ENCODE peak calls at places on chromosomes 16 and 17, in nine cellular contexts. One of them, this sample, is unnamed. For H3K27me3, the result is how much of the 10 kb centered on the place peaks cover.

GRCh38 chr16:424623-425081 is 797 bp upstream of the RAB11FIP3 start:
- DNase-seq in transverse colon: peak
- DNase-seq in spleen: no peak
- DNase-seq in endothelial cell of umbilical vein: peak
- DNase-seq in esophagus squamous epithelium: no peak
- DNase-seq in tibial nerve: peak
- DNase-seq in right lobe of liver: peak
- DNase-seq in IMR-90: no peak
- DNase-seq in esophagus muscularis mucosa: no peak
- DNase-seq in this sample: peak

GRCh38 chr17:80703109-80703508 is 158.5 kb downstream of the RPTOR start:
- DNase-seq in transverse colon: no peak
- DNase-seq in spleen: no peak
- DNase-seq in endothelial cell of umbilical vein: no peak
- DNase-seq in esophagus squamous epithelium: no peak
- DNase-seq in tibial nerve: no peak
- DNase-seq in right lobe of liver: no peak
- DNase-seq in IMR-90: no peak
- DNase-seq in esophagus muscularis mucosa: no peak
- DNase-seq in this sample: no peak

GRCh38 chr17:4144411-4144747 is 1.4 kb downstream of the CYB5D2 start:
- DNase-seq in transverse colon: no peak
- DNase-seq in spleen: no peak
- DNase-seq in endothelial cell of umbilical vein: no peak
- DNase-seq in esophagus squamous epithelium: no peak
- DNase-seq in tibial nerve: no peak
- DNase-seq in right lobe of liver: no peak
- DNase-seq in IMR-90: no peak
- DNase-seq in esophagus muscularis mucosa: no peak
- DNase-seq in this sample: no peak

GRCh38 chr16:83899978-83900377 is 1.1 kb downstream of the MLYCD start:
- DNase-seq in transverse colon: no peak
- DNase-seq in spleen: no peak
- DNase-seq in endothelial cell of umbilical vein: no peak
- DNase-seq in esophagus squamous epithelium: no peak
- DNase-seq in tibial nerve: no peak
- DNase-seq in right lobe of liver: no peak
- DNase-seq in IMR-90: no peak
- DNase-seq in esophagus muscularis mucosa: no peak
- DNase-seq in this sample: peak

GRCh38 chr17:31310877-31311276 is 3.0 kb downstream of the EVI2B start:
- DNase-seq in transverse colon: peak
- DNase-seq in spleen: peak
- DNase-seq in endothelial cell of umbilical vein: no peak
- DNase-seq in esophagus squamous epithelium: no peak
- DNase-seq in tibial nerve: no peak
- DNase-seq in right lobe of liver: no peak
- DNase-seq in IMR-90: no peak
- DNase-seq in esophagus muscularis mucosa: no peak
- DNase-seq in this sample: no peak

GRCh38 chr17:34542700-34543336 is 36.6 kb upstream of the TMEM132E start:
- DNase-seq in transverse colon: peak
- DNase-seq in spleen: no peak
- DNase-seq in endothelial cell of umbilical vein: peak
- DNase-seq in esophagus squamous epithelium: no peak
- DNase-seq in tibial nerve: peak
- DNase-seq in right lobe of liver: no peak
- DNase-seq in IMR-90: no peak
- DNase-seq in esophagus muscularis mucosa: no peak
- DNase-seq in this sample: peak

GRCh38 chr17:31279401-31279800 is 17.6 kb downstream of the OMG start:
- DNase-seq in transverse colon: no peak
- DNase-seq in spleen: no peak
- DNase-seq in endothelial cell of umbilical vein: no peak
- DNase-seq in esophagus squamous epithelium: no peak
- DNase-seq in tibial nerve: no peak
- DNase-seq in right lobe of liver: no peak
- DNase-seq in IMR-90: no peak
- DNase-seq in esophagus muscularis mucosa: no peak
- DNase-seq in this sample: no peak

GRCh38 chr17:74690409-74690825 is 22.3 kb downstream of the CD300LF start:
- DNase-seq in transverse colon: peak
- DNase-seq in spleen: peak
- DNase-seq in endothelial cell of umbilical vein: no peak
- DNase-seq in esophagus squamous epithelium: no peak
- DNase-seq in tibial nerve: peak
- DNase-seq in right lobe of liver: no peak
- DNase-seq in IMR-90: no peak
- DNase-seq in esophagus muscularis mucosa: no peak
- DNase-seq in this sample: peak

GRCh38 chr17:56528636-56529170 is 64.8 kb upstream of the NOG start:
- DNase-seq in transverse colon: no peak
- DNase-seq in spleen: no peak
- DNase-seq in endothelial cell of umbilical vein: no peak
- DNase-seq in esophagus squamous epithelium: no peak
- DNase-seq in tibial nerve: no peak
- DNase-seq in right lobe of liver: no peak
- DNase-seq in IMR-90: no peak
- DNase-seq in esophagus muscularis mucosa: peak
- DNase-seq in this sample: no peak

GRCh38 chr16:2963611-2964415 is at the start of gene KREMEN2:
- DNase-seq in transverse colon: peak
- DNase-seq in spleen: peak
- DNase-seq in endothelial cell of umbilical vein: no peak
- DNase-seq in esophagus squamous epithelium: no peak
- DNase-seq in tibial nerve: no peak
- DNase-seq in right lobe of liver: no peak
- DNase-seq in IMR-90: no peak
- DNase-seq in esophagus muscularis mucosa: no peak
- DNase-seq in this sample: no peak

GRCh38 chr17:17849147-17849820 is 12.5 kb upstream of the SREBF1 start:
- DNase-seq in transverse colon: peak
- DNase-seq in spleen: peak
- DNase-seq in endothelial cell of umbilical vein: no peak
- DNase-seq in esophagus squamous epithelium: no peak
- DNase-seq in tibial nerve: peak
- DNase-seq in right lobe of liver: no peak
- DNase-seq in IMR-90: no peak
- DNase-seq in esophagus muscularis mucosa: no peak
- DNase-seq in this sample: peak

GRCh38 chr17:18248300-18248731 is 10.2 kb downstream of the FLII start:
- DNase-seq in transverse colon: peak
- DNase-seq in spleen: no peak
- DNase-seq in endothelial cell of umbilical vein: peak
- DNase-seq in esophagus squamous epithelium: no peak
- DNase-seq in tibial nerve: peak
- DNase-seq in right lobe of liver: no peak
- DNase-seq in IMR-90: peak
- DNase-seq in esophagus muscularis mucosa: no peak
- DNase-seq in this sample: peak

GRCh38 chr16:12323007-12323699 is 346.6 kb downstream of the SNX29 start:
- DNase-seq in transverse colon: no peak
- DNase-seq in spleen: no peak
- DNase-seq in endothelial cell of umbilical vein: no peak
- DNase-seq in esophagus squamous epithelium: no peak
- DNase-seq in tibial nerve: no peak
- DNase-seq in right lobe of liver: no peak
- DNase-seq in IMR-90: no peak
- DNase-seq in esophagus muscularis mucosa: no peak
- DNase-seq in this sample: no peak

GRCh38 chr17:42667088-42667951 is 8.2 kb downstream of the TUBG2 start:
- DNase-seq in transverse colon: peak
- DNase-seq in spleen: peak
- DNase-seq in endothelial cell of umbilical vein: peak
- DNase-seq in esophagus squamous epithelium: no peak
- DNase-seq in tibial nerve: no peak
- DNase-seq in right lobe of liver: no peak
- DNase-seq in IMR-90: peak
- DNase-seq in esophagus muscularis mucosa: no peak
- DNase-seq in this sample: peak

GRCh38 chr16:16865374-16865773 is 486.4 kb downstream of the NPIPA7 start:
- DNase-seq in transverse colon: no peak
- DNase-seq in spleen: no peak
- DNase-seq in endothelial cell of umbilical vein: no peak
- DNase-seq in esophagus squamous epithelium: no peak
- DNase-seq in tibial nerve: no peak
- DNase-seq in right lobe of liver: no peak
- DNase-seq in IMR-90: no peak
- DNase-seq in esophagus muscularis mucosa: no peak
- DNase-seq in this sample: no peak

GRCh38 chr16:88538366-88539060 is 31.7 kb upstream of the ZC3H18 start:
- DNase-seq in transverse colon: no peak
- DNase-seq in spleen: no peak
- DNase-seq in endothelial cell of umbilical vein: no peak
- DNase-seq in esophagus squamous epithelium: no peak
- DNase-seq in tibial nerve: no peak
- DNase-seq in right lobe of liver: peak
- DNase-seq in IMR-90: no peak
- DNase-seq in esophagus muscularis mucosa: no peak
- DNase-seq in this sample: no peak

GRCh38 chr17:77327566-77328463 is 187.0 kb downstream of the SEC14L1 start:
- DNase-seq in transverse colon: peak
- DNase-seq in spleen: peak
- DNase-seq in endothelial cell of umbilical vein: no peak
- DNase-seq in esophagus squamous epithelium: no peak
- DNase-seq in tibial nerve: no peak
- DNase-seq in right lobe of liver: peak
- DNase-seq in IMR-90: no peak
- DNase-seq in esophagus muscularis mucosa: no peak
- DNase-seq in this sample: no peak

GRCh38 chr16:57787519-57787905 is 14.8 kb downstream of the KIFC3 start:
- DNase-seq in transverse colon: no peak
- DNase-seq in spleen: no peak
- DNase-seq in endothelial cell of umbilical vein: no peak
- DNase-seq in esophagus squamous epithelium: no peak
- DNase-seq in tibial nerve: no peak
- DNase-seq in right lobe of liver: no peak
- DNase-seq in IMR-90: no peak
- DNase-seq in esophagus muscularis mucosa: no peak
- DNase-seq in this sample: no peak

GRCh38 chr16:60041671-60042070 is 1307.6 kb upstream of the GOT2 start:
- DNase-seq in transverse colon: no peak
- DNase-seq in spleen: no peak
- DNase-seq in endothelial cell of umbilical vein: no peak
- DNase-seq in esophagus squamous epithelium: no peak
- DNase-seq in tibial nerve: no peak
- DNase-seq in right lobe of liver: no peak
- DNase-seq in IMR-90: no peak
- DNase-seq in esophagus muscularis mucosa: no peak
- DNase-seq in this sample: no peak

GRCh38 chr17:41614098-41614497 is 1.5 kb upstream of the KRT16 start:
- DNase-seq in transverse colon: no peak
- DNase-seq in spleen: peak
- DNase-seq in endothelial cell of umbilical vein: no peak
- DNase-seq in esophagus squamous epithelium: no peak
- DNase-seq in tibial nerve: no peak
- DNase-seq in right lobe of liver: no peak
- DNase-seq in IMR-90: no peak
- DNase-seq in esophagus muscularis mucosa: no peak
- DNase-seq in this sample: no peak
- H3K27me3 ChIP-seq in transverse colon: under half
- H3K27me3 ChIP-seq in spleen: under half
- H3K27me3 ChIP-seq in endothelial cell of umbilical vein: under half
- H3K27me3 ChIP-seq in esophagus squamous epithelium: under half
- H3K27me3 ChIP-seq in tibial nerve: under half
- H3K27me3 ChIP-seq in right lobe of liver: under half
- H3K27me3 ChIP-seq in IMR-90: under half
- H3K27me3 ChIP-seq in esophagus muscularis mucosa: under half
- H3K27me3 ChIP-seq in this sample: under half

GRCh38 chr17:82010575-82011525 is 11.8 kb downstream of the CENPX start:
- DNase-seq in transverse colon: no peak
- DNase-seq in spleen: no peak
- DNase-seq in endothelial cell of umbilical vein: no peak
- DNase-seq in esophagus squamous epithelium: no peak
- DNase-seq in tibial nerve: no peak
- DNase-seq in right lobe of liver: no peak
- DNase-seq in IMR-90: no peak
- DNase-seq in esophagus muscularis mucosa: no peak
- DNase-seq in this sample: no peak
- TF ChIP-seq POLR2A in transverse colon: no peak
- TF ChIP-seq POLR2A in spleen: no peak
- TF ChIP-seq POLR2A in endothelial cell of umbilical vein: no peak
- TF ChIP-seq POLR2A in esophagus squamous epithelium: no peak
- TF ChIP-seq POLR2A in tibial nerve: no peak
- TF ChIP-seq POLR2A in right lobe of liver: no peak
- TF ChIP-seq POLR2A in IMR-90: no peak
- TF ChIP-seq POLR2A in esophagus muscularis mucosa: no peak
- TF ChIP-seq POLR2A in this sample: no peak

DNA sequence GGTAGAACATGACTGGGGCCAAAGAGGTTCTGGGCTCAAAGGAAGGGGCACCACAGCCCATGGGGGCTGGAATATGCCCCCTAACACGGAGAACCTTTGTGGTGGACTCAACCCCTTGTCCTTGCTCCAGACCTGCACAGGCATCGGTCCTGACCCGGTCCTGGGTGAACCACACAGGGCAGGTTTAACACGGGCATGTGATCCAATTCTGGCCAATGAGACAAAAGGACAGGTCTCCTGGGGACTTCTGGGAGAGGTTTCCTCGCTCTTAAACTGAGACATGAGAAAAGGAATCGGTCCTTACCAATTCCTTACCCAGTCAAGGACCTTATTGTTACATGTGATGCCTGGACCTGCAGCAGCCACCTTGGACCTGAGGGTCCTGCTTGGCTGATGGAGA is 3.7 kb downstream of the DOC2B start:
- DNase-seq in transverse colon: no peak
- DNase-seq in spleen: no peak
- DNase-seq in endothelial cell of umbilical vein: no peak
- DNase-seq in esophagus squamous epithelium: no peak
- DNase-seq in tibial nerve: no peak
- DNase-seq in right lobe of liver: no peak
- DNase-seq in IMR-90: no peak
- DNase-seq in esophagus muscularis mucosa: no peak
- DNase-seq in this sample: no peak
- H3K27me3 ChIP-seq in transverse colon: half or more
- H3K27me3 ChIP-seq in spleen: under half
- H3K27me3 ChIP-seq in endothelial cell of umbilical vein: under half
- H3K27me3 ChIP-seq in esophagus squamous epithelium: under half
- H3K27me3 ChIP-seq in tibial nerve: under half
- H3K27me3 ChIP-seq in right lobe of liver: under half
- H3K27me3 ChIP-seq in IMR-90: half or more
- H3K27me3 ChIP-seq in esophagus muscularis mucosa: under half
- H3K27me3 ChIP-seq in this sample: under half

DNA sequence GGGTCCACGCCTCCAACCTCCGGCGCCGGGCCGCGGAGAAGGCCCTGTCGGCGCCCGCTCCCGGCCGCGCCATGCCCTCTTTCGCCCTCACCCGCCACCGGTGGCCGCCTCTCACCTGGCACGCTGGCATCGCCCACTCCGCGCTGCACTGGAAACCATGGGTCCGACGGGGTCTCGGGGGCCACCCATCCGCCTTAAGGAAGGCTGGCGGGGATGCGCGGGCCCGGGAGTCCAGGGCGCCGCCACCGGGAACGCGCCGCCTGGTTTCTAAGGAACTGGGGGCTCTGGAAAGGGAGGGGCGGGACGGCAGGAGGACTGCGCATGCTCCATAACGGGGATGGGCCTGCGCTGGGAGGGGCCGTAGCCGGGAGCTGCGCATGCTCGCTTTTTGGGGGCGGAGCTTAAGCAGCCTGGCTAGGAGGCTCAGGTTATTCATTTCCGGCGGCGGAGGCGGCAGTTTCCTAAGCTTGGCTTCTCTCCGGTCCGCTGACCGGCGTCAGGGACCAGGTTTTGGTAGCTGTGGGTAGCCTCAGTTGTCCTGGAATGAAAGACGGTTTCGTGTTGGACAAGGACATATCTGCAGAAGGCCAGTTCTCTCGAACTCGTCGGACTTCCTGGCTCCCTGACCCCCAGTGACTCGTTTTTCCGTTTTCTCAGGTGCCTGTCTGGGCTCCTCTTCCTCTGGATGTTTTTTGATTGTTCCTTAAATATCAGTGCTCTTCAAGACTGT is at the start of gene GFOD2:
- DNase-seq in transverse colon: peak
- DNase-seq in spleen: peak
- DNase-seq in endothelial cell of umbilical vein: peak
- DNase-seq in esophagus squamous epithelium: peak
- DNase-seq in tibial nerve: peak
- DNase-seq in right lobe of liver: peak
- DNase-seq in IMR-90: peak
- DNase-seq in esophagus muscularis mucosa: peak
- DNase-seq in this sample: peak
- TF ChIP-seq POLR2A in transverse colon: peak
- TF ChIP-seq POLR2A in spleen: peak
- TF ChIP-seq POLR2A in endothelial cell of umbilical vein: peak
- TF ChIP-seq POLR2A in esophagus squamous epithelium: peak
- TF ChIP-seq POLR2A in tibial nerve: peak
- TF ChIP-seq POLR2A in right lobe of liver: peak
- TF ChIP-seq POLR2A in IMR-90: peak
- TF ChIP-seq POLR2A in esophagus muscularis mucosa: peak
- TF ChIP-seq POLR2A in this sample: peak

This sample was measured in body of pancreas.